ENCODE peak calls at places on chromosomes 3 and 15, in nine cellular contexts. P, K, V, S, A, I, W, D and N are unnamed samples.

GRCh38 chr3:81967362-81967761 is 205.9 kb upstream of the GBE1 start:
- DNase-seq in P (no peak), D (no peak), A (no peak), W (no peak), S (no peak), K (no peak), V (no peak), I (no peak), N (no peak)

GRCh38 chr3:119330181-119330580 is 36.0 kb downstream of the ARHGAP31 start:
- DNase-seq in D (no peak), P (no peak), K (no peak), V (no peak), I (no peak), A (no peak), S (no peak), W (no peak), N (no peak)

GRCh38 chr15:85869124-85869523 is 74.4 kb upstream of the KLHL25 start:
- DNase-seq in W (no peak), P (peak; percentile 54), S (no peak), A (no peak), V (no peak), D (no peak), K (no peak), I (no peak), N (no peak)

GRCh38 chr15:88396382-88396781 is 70.8 kb downstream of the MRPL46 start:
- DNase-seq in I (no peak), W (no peak), V (no peak), K (no peak), A (no peak), P (no peak), D (no peak), S (no peak), N (no peak)

GRCh38 chr3:69869643-69870042 is 129.9 kb upstream of the SAMMSON start:
- DNase-seq in S (peak; percentile 79), A (no peak), D (no peak), P (no peak), V (no peak), K (peak; percentile 98), W (no peak), I (no peak), N (no peak)

GRCh38 chr15:77944002-77944867 is 133.3 kb downstream of the TBC1D2B start:
- DNase-seq in K (peak; percentile 56), I (peak; percentile 85), P (peak; percentile 19), V (peak; percentile 93), D (peak; percentile 93), A (peak; percentile 95), S (peak; percentile 78), W (peak; percentile 90), N (peak; percentile 79)

GRCh38 chr3:169792359-169792758 is 19.2 kb downstream of the MYNN start:
- DNase-seq in I (no peak), W (no peak), V (no peak), D (no peak), K (no peak), A (no peak), P (no peak), S (no peak), N (no peak)

GRCh38 chr15:98744506-98744905 is 96.2 kb downstream of the IGF1R start:
- DNase-seq in S (no peak), A (no peak), I (no peak), K (no peak), D (no peak), P (no peak), V (no peak), W (no peak), N (no peak)

GRCh38 chr3:141076821-141077571 is 25.8 kb downstream of the SPSB4 start:
- DNase-seq in V (no peak), D (peak; percentile 69), I (peak; percentile 56), K (peak; percentile 52), A (peak; percentile 42), P (no peak), W (peak; percentile 71), S (peak; percentile 73), N (peak; percentile 64)

GRCh38 chr15:40498418-40498817 is 27.6 kb downstream of the CHST14 start:
- DNase-seq in A (no peak), W (no peak), V (no peak), I (no peak), K (peak; percentile 85), P (no peak), D (no peak), S (peak; percentile 81), N (no peak)

GRCh38 chr3:49602877-49603411 is 48.7 kb downstream of the BSN start:
- DNase-seq in W (no peak), S (no peak), K (no peak), D (no peak), V (no peak), P (no peak), I (no peak), A (no peak), N (no peak)

GRCh38 chr3:72114773-72115172 is 329.8 kb upstream of the PROK2 start:
- DNase-seq in W (no peak), S (no peak), K (no peak), P (no peak), A (peak; percentile 10), V (no peak), I (no peak), D (no peak), N (no peak)

GRCh38 chr3:11749486-11749885 is 97.2 kb downstream of the TAMM41 start:
- DNase-seq in S (no peak), V (no peak), D (no peak), K (no peak), P (no peak), A (no peak), W (no peak), I (no peak), N (no peak)

GRCh38 chr3:42340466-42340865 is 69.9 kb downstream of the LYZL4 start:
- DNase-seq in W (no peak), D (no peak), V (no peak), A (no peak), P (no peak), K (no peak), I (no peak), S (no peak), N (no peak)

GRCh38 chr3:33717616-33717865 is 513 bp downstream of the CLASP2 start:
- DNase-seq in I (peak; percentile 45), D (no peak), W (peak; percentile 84), A (peak; percentile 72), K (peak; percentile 48), V (peak; percentile 94), P (no peak), S (peak; percentile 29), N (peak; percentile 57)

GRCh38 chr3:143627336-143627735 is 220.9 kb downstream of the SLC9A9 start:
- DNase-seq in I (no peak), A (no peak), S (peak; percentile 47), P (no peak), K (peak; percentile 3), W (no peak), V (no peak), D (no peak), N (no peak)

GRCh38 chr15:41241251-41241964 is 10.3 kb downstream of the CHP1 start:
- DNase-seq in P (no peak), S (no peak), K (no peak), I (peak; percentile 91), A (peak; percentile 48), V (no peak), D (no peak), W (no peak), N (no peak)

GRCh38 chr15:50425219-50425618 is 1.0 kb downstream of the USP8 start:
- DNase-seq in I (no peak), S (no peak), K (no peak), A (no peak), D (no peak), V (no peak), P (no peak), W (no peak), N (no peak)

GRCh38 chr3:28502555-28502954 is 153.9 kb upstream of the AZI2 start:
- DNase-seq in P (no peak), D (no peak), W (no peak), V (no peak), K (no peak), S (no peak), I (no peak), A (no peak), N (no peak)
- TF ChIP-seq CTCF in P (no peak), D (no peak), W (no peak), V (no peak), K (no peak), S (no peak), I (no peak), A (no peak), N (no peak)

GRCh38 chr3:53227993-53228885 is 27.6 kb downstream of the TKT start:
- DNase-seq in V (peak; percentile 65), P (no peak), K (no peak), S (no peak), W (peak; percentile 20), I (no peak), A (no peak), D (no peak), N (no peak)
- H3K36me3 ChIP-seq in V (peaks cover 11% of the 10 kb centered on the region), P (peaks cover 15% of the 10 kb centered on the region), K (peaks cover 99% of the 10 kb centered on the region), S (peaks cover 97% of the 10 kb centered on the region), W (peaks cover 100% of the 10 kb centered on the region), I (peaks cover 60% of the 10 kb centered on the region), A (no peaks in the 10 kb centered on the region), D (peaks cover 100% of the 10 kb centered on the region), N (no peaks in the 10 kb centered on the region)

DNA sequence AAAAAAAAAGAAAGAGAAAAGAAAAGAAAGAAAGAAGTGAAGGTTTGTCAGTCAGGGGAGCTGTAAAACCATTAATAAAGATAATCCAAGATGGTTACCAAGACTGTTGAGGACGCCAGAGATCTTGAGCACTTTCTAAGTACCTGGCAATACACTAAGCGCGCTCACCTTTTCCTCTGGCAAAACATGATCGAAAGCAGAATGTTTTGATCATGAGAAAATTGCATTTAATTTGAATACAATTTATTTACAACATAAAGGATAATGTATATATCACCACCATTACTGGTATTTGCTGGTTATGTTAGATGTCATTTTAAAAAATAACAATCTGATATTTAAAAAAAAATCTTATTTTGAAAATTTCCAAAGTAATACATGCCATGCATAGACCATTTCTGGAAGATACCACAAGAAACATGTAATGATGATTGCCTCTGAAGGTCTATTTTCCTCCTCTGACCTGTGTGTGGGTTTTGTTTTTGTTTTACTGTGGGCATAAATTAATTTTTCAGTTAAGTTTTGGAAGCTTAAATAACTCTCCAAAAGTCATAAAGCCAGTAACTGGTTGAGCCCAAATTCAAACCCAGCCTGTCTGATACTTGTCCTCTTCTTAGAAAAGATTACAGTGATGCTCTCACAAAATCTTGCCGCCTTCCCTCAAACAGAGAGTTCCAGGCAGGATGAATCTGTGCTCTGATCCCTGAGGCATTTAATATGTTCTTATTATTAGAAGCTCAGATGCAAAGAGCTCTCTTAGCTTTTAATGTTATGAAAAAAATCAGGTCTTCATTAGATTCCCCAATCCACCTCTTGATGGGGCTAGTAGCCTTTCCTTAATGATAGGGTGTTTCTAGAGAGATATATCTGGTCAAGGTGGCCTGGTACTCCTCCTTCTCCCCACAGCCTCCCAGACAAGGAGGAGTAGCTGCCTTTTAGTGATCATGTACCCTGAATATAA is 2.0 kb downstream of the B2M start:
- DNase-seq in I (no peak), P (peak; percentile 18), D (no peak), W (no peak), V (no peak), A (no peak), K (peak; percentile 43), S (no peak), N (no peak)
- H3K4me3 ChIP-seq in I (peak overlapping the region; percentile 87), P (peak overlapping the region; percentile 97), D (peak overlapping the region; percentile 82), W (peak overlapping the region; percentile 80), V (peak overlapping the region; percentile 92), A (no peak overlapping the region), K (peak overlapping the region; percentile 83), S (peak overlapping the region; percentile 99), N (peak overlapping the region; percentile 97)

GRCh38 chr3:13461169-13462124 is 18.7 kb upstream of the HDAC11 start:
- DNase-seq in W (peak; percentile 78), K (peak; percentile 36), P (peak; percentile 88), A (peak; percentile 39), D (peak; percentile 66), V (peak; percentile 84), I (peak; percentile 70), S (peak; percentile 10), N (no peak)
- TF ChIP-seq CTCF in W (peak; percentile 73), K (peak; percentile 61), P (peak; percentile 99), A (peak; percentile 26), D (peak; percentile 42), V (peak; percentile 37), I (peak; percentile 63), S (peak; percentile 87), N (no peak)

GRCh38 chr3:9747267-9747666 is 2.5 kb upstream of the OGG1 start:
- DNase-seq in P (no peak), V (no peak), S (no peak), W (no peak), A (peak; percentile 24), I (no peak), K (peak; percentile 52), D (no peak), N (no peak)
- H3K36me3 ChIP-seq in P (peaks cover 8% of the 10 kb centered on the region), V (no peaks in the 10 kb centered on the region), S (peaks cover 57% of the 10 kb centered on the region), W (peaks cover 72% of the 10 kb centered on the region), A (no peaks in the 10 kb centered on the region), I (peaks cover 37% of the 10 kb centered on the region), K (peaks cover 58% of the 10 kb centered on the region), D (peaks cover 78% of the 10 kb centered on the region), N (no peaks in the 10 kb centered on the region)